ENCODE peak calls at places on chromosomes 4 and X, in seven cellular contexts. D is GM23338, Q is GM06990, H is progenitor cell of endocrine pancreas, Y is psoas muscle, Z is upper lobe of right lung, E is HFF-Myc. V is an unnamed sample.

GRCh38 chr4:54100607-54101189 is 735 bp downstream of the GSX2 start:
- DNase-seq in Q (no peak), H (no peak), E (no peak), Y (peak), D (peak), Z (no peak), V (no peak)

GRCh38 chrX:115449742-115450141 is 111.2 kb upstream of the PLS3 start:
- DNase-seq in Q (no peak), D (no peak), Z (no peak), E (no peak), Y (peak), H (no peak), V (no peak)

GRCh38 chr4:169017971-169018370 is 7.9 kb upstream of the CBR4 start:
- DNase-seq in D (peak), Z (no peak), H (no peak), Q (no peak), E (no peak), Y (no peak), V (no peak)

GRCh38 chr4:62080431-62080830 is 880.3 kb downstream of the ADGRL3 start:
- DNase-seq in Y (no peak), E (no peak), H (no peak), Z (no peak), Q (no peak), D (peak), V (no peak)

GRCh38 chr4:73740353-73740778 is at the start of gene CXCL8:
- DNase-seq in E (peak), H (no peak), Z (no peak), D (peak), Y (no peak), Q (no peak), V (no peak)

GRCh38 chrX:9327747-9328145 is 137.1 kb upstream of the TBL1X start:
- DNase-seq in H (no peak), D (no peak), Q (no peak), Y (no peak), Z (no peak), E (no peak), V (no peak)

GRCh38 chr4:127601029-127601428 is 31.7 kb upstream of the INTU start:
- DNase-seq in E (no peak), H (no peak), Y (no peak), Z (no peak), D (no peak), Q (no peak), V (no peak)

GRCh38 chrX:19544693-19545305 is 29.5 kb upstream of the MAP3K15 start:
- DNase-seq in E (peak), H (no peak), Y (no peak), Z (no peak), Q (no peak), D (peak), V (no peak)

GRCh38 chr4:1508161-1509160 is 102.2 kb upstream of the NKX1-1 start:
- DNase-seq in Z (peak), Y (peak), D (no peak), Q (no peak), H (no peak), E (no peak), V (peak)

GRCh38 chr4:185786422-185786821 is 25.6 kb downstream of the SORBS2 start:
- DNase-seq in Z (no peak), E (no peak), D (no peak), H (no peak), Y (no peak), Q (no peak), V (no peak)

GRCh38 chrX:114134465-114134864 is 449.4 kb upstream of the HTR2C start:
- DNase-seq in Z (no peak), Q (no peak), Y (no peak), E (no peak), H (no peak), D (no peak), V (no peak)

GRCh38 chr4:169225812-169226211 is 44.9 kb downstream of the SH3RF1 start:
- DNase-seq in E (no peak), D (no peak), Z (no peak), H (no peak), Q (no peak), Y (no peak), V (no peak)

GRCh38 chrX:121245763-121246162 is 198.4 kb downstream of the GLUD2 start:
- DNase-seq in Y (no peak), E (no peak), H (no peak), D (no peak), Q (no peak), Z (no peak), V (no peak)

GRCh38 chr4:600850-601515 is 24.4 kb upstream of the PDE6B start:
- DNase-seq in H (no peak), E (no peak), Y (no peak), D (no peak), Z (no peak), Q (no peak), V (peak)

GRCh38 chrX:87900320-87900908 is 382.8 kb downstream of the KLHL4 start:
- DNase-seq in H (no peak), Y (no peak), E (no peak), Q (peak), Z (no peak), D (peak), V (no peak)

GRCh38 chr4:53123819-53124218 is 242.0 kb downstream of the SCFD2 start:
- DNase-seq in E (no peak), Z (no peak), H (no peak), D (no peak), Q (no peak), Y (no peak), V (no peak)

GRCh38 chrX:18410038-18410437 is 15.4 kb upstream of the CDKL5 start:
- DNase-seq in D (peak), Q (no peak), Y (no peak), H (no peak), E (no peak), Z (no peak), V (no peak)

GRCh38 chr4:153651041-153651960 is 32.8 kb upstream of the TLR2 start:
- DNase-seq in H (no peak), Z (peak), Y (no peak), E (no peak), D (no peak), Q (no peak), V (no peak)

GRCh38 chr4:119498520-119498919 is 130.1 kb downstream of the PDE5A start:
- DNase-seq in E (no peak), D (no peak), Y (no peak), Z (no peak), H (no peak), Q (no peak), V (no peak)

GRCh38 chrX:53356186-53356585 is 66.3 kb downstream of the SMC1A start:
- DNase-seq in D (peak), E (no peak), Z (no peak), H (no peak), Q (peak), Y (no peak), V (no peak)

GRCh38 chr4:112766422-112766821 is 129.5 kb downstream of the LARP7 start:
- DNase-seq in E (no peak), H (no peak), Q (no peak), Z (no peak), Y (no peak), D (peak), V (no peak)

GRCh38 chr4:42280327-42281095 is 116.8 kb upstream of the SHISA3 start:
- DNase-seq in E (no peak), Z (no peak), Y (no peak), D (peak), Q (no peak), H (no peak), V (no peak)

GRCh38 chrX:24235084-24235710 is 78.7 kb downstream of the SUPT20HL2 start:
- DNase-seq in Z (no peak), Q (no peak), Y (no peak), E (no peak), D (no peak), H (no peak), V (no peak)

GRCh38 chr4:75777589-75777988 is 53.2 kb downstream of the USO1 start:
- DNase-seq in H (no peak), Q (no peak), Y (no peak), E (no peak), D (no peak), Z (no peak), V (no peak)

GRCh38 chrX:85365370-85365995 is 14.0 kb downstream of the POF1B start:
- DNase-seq in E (no peak), Q (no peak), H (no peak), D (peak), Z (no peak), Y (no peak), V (no peak)

GRCh38 chr4:7414736-7415510 is 19.8 kb downstream of the PSAPL1 start:
- DNase-seq in E (no peak), Y (no peak), H (no peak), Z (peak), Q (no peak), D (peak), V (peak)

GRCh38 chr4:119873132-119873531 is 193.5 kb downstream of the MAD2L1 start:
- DNase-seq in H (no peak), Y (no peak), E (no peak), Q (no peak), Z (no peak), D (peak), V (no peak)

GRCh38 chr4:102606846-102607440 is 105.8 kb downstream of the NFKB1 start:
- DNase-seq in Q (no peak), D (no peak), E (no peak), Y (no peak), H (no peak), Z (no peak), V (no peak)

GRCh38 chr4:8613421-8614364 is 21.1 kb downstream of the CPZ start:
- DNase-seq in Q (no peak), Y (peak), D (no peak), Z (no peak), H (no peak), E (no peak), V (peak)

GRCh38 chrX:10722804-10723364 is 102.5 kb upstream of the MID1 start:
- DNase-seq in D (peak), Q (no peak), Z (no peak), H (no peak), E (peak), Y (no peak), V (no peak)

GRCh38 chr4:336893-337142 is 796 bp upstream of the ZNF141 start:
- DNase-seq in Q (no peak), Y (no peak), H (no peak), E (no peak), D (peak), Z (no peak), V (no peak)

GRCh38 chrX:124619710-124620109 is 273.3 kb downstream of the SH2D1A start:
- DNase-seq in D (no peak), Q (no peak), E (no peak), Z (no peak), H (no peak), Y (no peak), V (no peak)

GRCh38 chr4:25001499-25001898 is 29.2 kb downstream of the LGI2 start:
- DNase-seq in D (no peak), Z (no peak), Y (no peak), Q (no peak), E (no peak), H (no peak), V (no peak)

GRCh38 chr4:187179086-187180070 is 455.7 kb upstream of the FAT1 start:
- DNase-seq in Y (no peak), H (no peak), Z (no peak), Q (no peak), D (peak), E (no peak), V (no peak)

GRCh38 chr4:1207603-1208265 is 35.4 kb upstream of the SPON2 start:
- DNase-seq in Q (peak), E (no peak), Z (peak), H (no peak), Y (peak), D (peak), V (peak)

GRCh38 chr4:25350561-25350960 is 26.5 kb upstream of the ANAPC4 start:
- DNase-seq in Y (no peak), E (no peak), H (no peak), Z (no peak), Q (no peak), D (no peak), V (no peak)

GRCh38 chr4:140952709-140953108 is 180.6 kb downstream of the RNF150 start:
- DNase-seq in D (no peak), H (no peak), E (no peak), Q (no peak), Y (no peak), Z (no peak), V (no peak)

GRCh38 chr4:137705171-137705783 is 173.0 kb upstream of the PCDH18 start:
- DNase-seq in Z (no peak), Q (no peak), H (no peak), Y (no peak), D (no peak), E (peak), V (no peak)

GRCh38 chr4:53541577-53542206 is 49.6 kb downstream of the LNX1 start:
- DNase-seq in Z (no peak), D (no peak), Y (no peak), Q (no peak), H (no peak), E (peak), V (no peak)

DNA sequence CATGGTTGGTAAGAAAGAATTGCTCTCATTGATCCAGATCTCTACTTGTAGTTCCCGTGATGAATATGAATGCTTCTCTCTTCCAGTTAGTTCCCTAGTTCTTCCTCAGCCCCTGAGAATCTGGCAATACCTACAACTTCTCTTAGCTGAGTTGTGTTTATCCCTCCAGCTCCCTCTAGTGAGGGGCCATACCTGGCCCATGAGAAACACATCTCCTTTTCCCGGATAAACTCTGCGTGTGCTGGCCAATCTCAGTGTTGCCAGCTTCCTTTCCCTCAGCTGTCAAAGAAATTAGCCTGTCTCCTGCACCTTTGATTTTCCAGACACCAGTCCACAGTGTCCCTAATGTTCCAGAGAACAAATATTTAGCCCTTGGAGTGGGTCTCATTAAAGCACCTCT is 5.7 kb downstream of the CBLL2 start:
- DNase-seq in H (no peak), Q (no peak), E (no peak), Z (no peak), D (peak), Y (no peak), V (no peak)
- TF ChIP-seq CTCF in H (peak), Q (no peak), E (peak), Z (no peak), D (peak), Y (no peak), V (peak)

GRCh38 chr4:176896211-176896610 is 103.5 kb upstream of the VEGFC start:
- DNase-seq in D (no peak), Y (no peak), E (no peak), Q (no peak), Z (no peak), H (no peak), V (no peak)
- TF ChIP-seq CTCF in D (no peak), Y (no peak), E (no peak), Q (no peak), Z (no peak), H (no peak), V (peak)

GRCh38 chr4:97911236-97911906 is 231.9 kb downstream of the STPG2 start:
- DNase-seq in H (no peak), Y (no peak), Z (no peak), Q (no peak), D (peak), E (no peak), V (no peak)
- TF ChIP-seq CTCF in H (no peak), Y (no peak), Z (no peak), Q (no peak), D (peak), E (no peak), V (no peak)

GRCh38 chrX:46961574-46962279 is 49.5 kb downstream of the JADE3 start:
- DNase-seq in E (no peak), Q (no peak), H (no peak), Y (no peak), D (peak), Z (no peak), V (no peak)

GRCh38 chrX:46965125-46965758 is 53.0 kb downstream of the JADE3 start:
- DNase-seq in H (no peak), D (no peak), Y (no peak), Q (no peak), E (no peak), Z (no peak), V (no peak)

DNA sequence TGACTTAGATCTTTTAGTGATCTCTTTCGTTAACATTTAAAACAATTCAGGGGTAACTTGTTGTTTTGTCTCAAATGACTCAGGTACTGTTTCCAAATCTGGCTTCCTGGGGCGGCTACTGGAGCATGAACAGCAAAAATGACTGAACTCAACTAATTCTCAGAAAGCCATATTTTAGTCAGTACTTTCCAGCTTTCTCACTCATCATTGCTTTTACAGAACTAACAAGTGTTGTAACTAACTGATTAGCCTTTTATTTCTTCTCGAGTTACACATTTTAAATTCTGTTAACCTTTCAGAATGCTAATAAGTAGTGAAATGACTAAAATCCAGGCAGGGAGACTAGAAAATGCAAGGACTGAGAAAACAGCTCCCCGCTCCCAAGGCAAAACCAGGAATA is 55.3 kb downstream of the JADE3 start:
- DNase-seq in Y (no peak), Z (no peak), H (no peak), Q (peak), E (no peak), D (no peak), V (no peak)
- TF ChIP-seq CTCF in Y (no peak), Z (no peak), H (no peak), Q (no peak), E (no peak), D (no peak), V (no peak)

GRCh38 chr4:155529197-155529596 is 137.5 kb upstream of the GUCY1A1 start:
- DNase-seq in D (peak), Y (no peak), Z (no peak), Q (no peak), H (no peak), E (no peak), V (no peak)
- TF ChIP-seq CTCF in D (peak), Y (no peak), Z (peak), Q (peak), H (peak), E (peak), V (peak)

DNA sequence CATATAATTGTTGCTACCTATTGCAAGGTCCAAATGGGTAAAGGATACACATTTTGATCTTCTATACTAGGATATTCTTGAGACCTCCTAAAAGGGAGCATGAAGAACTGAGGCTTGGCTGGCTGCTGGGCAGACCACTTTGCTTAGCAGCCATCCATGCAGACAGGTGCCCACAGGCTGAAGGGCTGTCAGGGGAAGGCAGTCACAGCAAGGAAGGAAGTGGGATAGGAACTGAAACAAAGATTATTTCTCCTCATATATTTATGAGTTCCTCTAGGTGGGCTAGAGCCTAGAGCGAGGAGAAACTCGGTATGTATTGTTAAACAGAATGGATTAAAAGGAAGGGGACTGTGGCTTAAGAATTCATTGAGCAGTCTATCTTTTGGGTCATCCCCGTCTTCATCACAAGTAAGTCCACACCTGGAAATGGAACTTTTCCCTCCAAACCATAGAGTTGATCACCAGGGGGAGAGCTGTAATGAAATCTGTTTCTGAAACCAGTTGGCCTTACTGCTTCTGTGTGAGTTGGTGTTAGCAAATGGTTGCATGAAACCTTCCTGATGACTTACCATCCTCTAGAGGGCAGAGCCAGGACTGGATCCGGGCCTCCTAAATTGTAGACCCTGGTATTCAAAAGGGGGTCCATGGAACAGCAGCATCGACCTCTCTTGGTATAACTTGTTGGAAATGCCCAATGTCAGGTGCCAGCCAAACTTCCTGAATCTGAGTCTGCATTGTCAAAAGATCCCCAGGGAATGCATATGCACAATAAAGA is 42.3 kb downstream of the AFF2 start:
- DNase-seq in E (no peak), H (no peak), Q (no peak), Z (no peak), D (peak), Y (no peak), V (no peak)
- TF ChIP-seq CTCF in E (no peak), H (no peak), Q (no peak), Z (no peak), D (peak), Y (no peak), V (no peak)

GRCh38 chr4:9898596-9899345 is 117.3 kb downstream of the DRD5 start:
- DNase-seq in H (peak), Z (no peak), E (no peak), Q (no peak), Y (no peak), D (peak), V (no peak)
- TF ChIP-seq CTCF in H (peak), Z (peak), E (peak), Q (peak), Y (peak), D (peak), V (peak)

GRCh38 chr4:174826660-174827059 is 2.4 kb downstream of the GLRA3 start:
- DNase-seq in D (no peak), Q (no peak), H (no peak), Z (no peak), Y (no peak), E (no peak), V (no peak)
- TF ChIP-seq CTCF in D (peak), Q (no peak), H (no peak), Z (no peak), Y (no peak), E (no peak), V (peak)